ENCODE peak calls at places on chromosomes 6 and 20, in five cellular contexts. W is ovary, G is psoas muscle, L is fibroblast of lung, B is tibial nerve. F is an unnamed sample.
A peak's percentile ranks its signal among the peaks of the same experiment; 100 is the strongest.

GRCh38 chr20:14838663-14839650 is 501.5 kb upstream of the FLRT3 start:
- DNase-seq in W (no peak), G (no peak), L (peak; percentile 35), B (no peak), F (no peak)

GRCh38 chr6:169656626-169657610 is 44.9 kb downstream of the WDR27 start:
- DNase-seq in W (no peak), G (no peak), L (no peak), B (no peak), F (no peak)

GRCh38 chr6:74557236-74557635 is 648.6 kb downstream of the COL12A1 start:
- DNase-seq in W (no peak), G (no peak), L (no peak), B (no peak), F (no peak)

GRCh38 chr6:166624275-166624674 is 2.8 kb downstream of the RPS6KA2 start:
- DNase-seq in W (no peak), G (no peak), L (peak; percentile 94), B (no peak), F (no peak)

GRCh38 chr20:8007490-8007889 is 12.1 kb downstream of the TMX4 start:
- DNase-seq in W (no peak), G (no peak), L (no peak), B (no peak), F (no peak)

GRCh38 chr6:149545258-149545753 is 537 bp downstream of the PPIL4 start:
- DNase-seq in W (peak; percentile 57), G (peak; percentile 24), L (peak; percentile 77), B (no peak), F (peak; percentile 47)

GRCh38 chr6:108118791-108119211 is 44.3 kb upstream of the OSTM1 start:
- DNase-seq in W (no peak), G (no peak), L (peak; percentile 19), B (no peak), F (no peak)

GRCh38 chr20:50190251-50191064 is at the start of gene CEBPB:
- DNase-seq in W (peak; percentile 96), G (peak; percentile 92), L (peak; percentile 93), B (peak; percentile 83), F (peak; percentile 91)

GRCh38 chr6:139649128-139649527 is 274.7 kb upstream of the CITED2 start:
- DNase-seq in W (no peak), G (no peak), L (no peak), B (no peak), F (no peak)

GRCh38 chr6:106216527-106216926 is 109.0 kb downstream of the ATG5 start:
- DNase-seq in W (no peak), G (no peak), L (peak; percentile 61), B (no peak), F (no peak)

GRCh38 chr6:166236586-166236985 is 68.9 kb upstream of the TBXT start:
- DNase-seq in W (no peak), G (no peak), L (no peak), B (no peak), F (no peak)

GRCh38 chr20:58850693-58851174 is at the start of gene GNAS-AS1:
- DNase-seq in W (peak; percentile 47), G (peak; percentile 75), L (peak; percentile 90), B (peak; percentile 43), F (peak; percentile 89)

GRCh38 chr20:63312268-63312667 is 19.3 kb downstream of the COL20A1 start:
- DNase-seq in W (no peak), G (peak; percentile 4), L (no peak), B (no peak), F (no peak)

GRCh38 chr20:41030536-41031242 is 2.1 kb downstream of the TOP1 start:
- DNase-seq in W (no peak), G (no peak), L (peak; percentile 90), B (no peak), F (no peak)

GRCh38 chr6:73180076-73180717 is 45.1 kb downstream of the KHDC1L start:
- DNase-seq in W (no peak), G (no peak), L (no peak), B (no peak), F (no peak)

GRCh38 chr6:152299336-152299735 is 337.8 kb downstream of the SYNE1 start:
- DNase-seq in W (no peak), G (no peak), L (no peak), B (no peak), F (no peak)

GRCh38 chr6:1858191-1858590 is 248.5 kb downstream of the FOXC1 start:
- DNase-seq in W (no peak), G (no peak), L (no peak), B (no peak), F (no peak)
- H3K4me3 ChIP-seq in W (no peak overlapping the region), G (no peak overlapping the region), L (no peak overlapping the region), B (no peak overlapping the region), F (no peak overlapping the region)

GRCh38 chr6:27451660-27452390 is 21.1 kb downstream of the ZNF184 start:
- DNase-seq in W (no peak), G (no peak), L (no peak), B (no peak), F (no peak)
- H3K9me3 ChIP-seq in W (no peaks in the 10 kb centered on the region), G (peaks cover 90% of the 10 kb centered on the region), L (peaks cover 8% of the 10 kb centered on the region), B (peaks cover 3% of the 10 kb centered on the region), F (peaks cover 97% of the 10 kb centered on the region)

GRCh38 chr6:127938701-127939100 is 37.8 kb upstream of the THEMIS start:
- DNase-seq in W (no peak), G (no peak), L (peak; percentile 68), B (no peak), F (no peak)
- H3K4me3 ChIP-seq in W (no peak overlapping the region), G (no peak overlapping the region), L (no peak overlapping the region), B (no peak overlapping the region), F (no peak overlapping the region)

DNA sequence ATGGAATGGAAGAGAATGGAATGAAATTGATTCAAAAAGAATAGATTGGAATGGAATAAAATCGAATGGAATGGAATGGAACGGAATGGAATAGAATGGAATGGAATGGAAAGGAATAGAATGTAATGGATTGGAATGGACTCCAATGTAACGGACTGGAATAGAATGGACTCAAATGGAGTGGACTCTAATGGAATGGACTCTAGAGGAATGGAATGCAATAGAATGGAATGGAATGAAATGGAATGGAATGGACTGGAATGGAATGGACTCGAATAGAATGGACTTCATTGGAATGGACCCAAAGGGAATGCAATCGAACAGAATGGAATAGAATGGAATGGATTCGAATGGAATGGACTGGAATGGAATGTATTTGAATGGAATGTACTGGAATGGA is 19.7 kb upstream of the DEFB115 start:
- DNase-seq in W (no peak), G (no peak), L (no peak), B (no peak), F (no peak)
- H3K9me3 ChIP-seq in W (no peaks in the 10 kb centered on the region), G (peaks cover 60% of the 10 kb centered on the region), L (peaks cover 3% of the 10 kb centered on the region), B (no peaks in the 10 kb centered on the region), F (peaks cover 24% of the 10 kb centered on the region)

GRCh38 chr20:56859751-56860366 is 230.8 kb downstream of the TFAP2C start:
- DNase-seq in W (no peak), G (no peak), L (no peak), B (no peak), F (no peak)
- H3K4me3 ChIP-seq in W (no peak overlapping the region), G (no peak overlapping the region), L (no peak overlapping the region), B (no peak overlapping the region), F (no peak overlapping the region)

DNA sequence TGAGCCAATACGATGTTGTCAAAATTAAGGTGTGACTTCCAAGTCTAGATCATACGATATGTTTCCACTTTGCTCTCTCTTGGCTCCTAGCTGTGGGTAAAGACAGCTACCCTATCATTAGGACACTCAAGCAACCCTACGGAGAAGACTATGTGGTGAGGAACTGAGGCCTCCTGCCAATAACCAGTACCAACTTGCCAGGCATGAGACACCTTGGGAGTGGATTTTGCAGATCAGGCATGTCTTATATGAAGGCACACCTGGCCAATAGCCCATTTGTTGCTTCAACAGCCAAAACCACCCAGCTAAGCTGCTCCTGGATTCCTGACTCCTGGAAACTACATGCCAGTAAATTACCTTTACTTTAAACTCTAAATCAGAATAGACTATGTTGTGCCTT is 863.4 kb downstream of the DHX35 start:
- DNase-seq in W (no peak), G (no peak), L (no peak), B (no peak), F (peak; percentile 24)
- H3K9me3 ChIP-seq in W (no peaks in the 10 kb centered on the region), G (no peaks in the 10 kb centered on the region), L (no peaks in the 10 kb centered on the region), B (no peaks in the 10 kb centered on the region), F (no peaks in the 10 kb centered on the region)

DNA sequence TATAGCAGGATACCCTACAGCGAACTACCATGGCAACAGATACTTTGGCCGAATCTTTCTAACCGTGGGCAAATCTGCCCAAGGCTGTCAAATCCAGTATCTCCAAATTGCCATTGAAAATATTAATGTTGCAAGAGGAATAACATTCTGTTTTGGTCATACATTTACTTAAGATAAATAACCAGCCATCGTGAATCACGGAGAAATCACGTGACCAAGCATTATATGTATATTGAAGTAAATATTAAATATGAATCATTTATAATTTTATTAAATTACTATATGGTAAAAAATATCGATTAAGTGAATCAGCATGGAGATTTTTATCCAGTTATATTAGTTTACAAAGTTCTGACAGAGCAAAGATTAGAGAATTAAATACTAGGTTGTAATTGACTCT is 714.6 kb upstream of the GJE1 start:
- DNase-seq in W (no peak), G (no peak), L (no peak), B (no peak), F (no peak)
- H3K4me3 ChIP-seq in W (no peak overlapping the region), G (no peak overlapping the region), L (no peak overlapping the region), B (no peak overlapping the region), F (no peak overlapping the region)

GRCh38 chr6:22593895-22594294 is 24.5 kb downstream of the HDGFL1 start:
- DNase-seq in W (no peak), G (no peak), L (no peak), B (no peak), F (no peak)
- H3K9me3 ChIP-seq in W (no peaks in the 10 kb centered on the region), G (no peaks in the 10 kb centered on the region), L (no peaks in the 10 kb centered on the region), B (no peaks in the 10 kb centered on the region), F (no peaks in the 10 kb centered on the region)

DNA sequence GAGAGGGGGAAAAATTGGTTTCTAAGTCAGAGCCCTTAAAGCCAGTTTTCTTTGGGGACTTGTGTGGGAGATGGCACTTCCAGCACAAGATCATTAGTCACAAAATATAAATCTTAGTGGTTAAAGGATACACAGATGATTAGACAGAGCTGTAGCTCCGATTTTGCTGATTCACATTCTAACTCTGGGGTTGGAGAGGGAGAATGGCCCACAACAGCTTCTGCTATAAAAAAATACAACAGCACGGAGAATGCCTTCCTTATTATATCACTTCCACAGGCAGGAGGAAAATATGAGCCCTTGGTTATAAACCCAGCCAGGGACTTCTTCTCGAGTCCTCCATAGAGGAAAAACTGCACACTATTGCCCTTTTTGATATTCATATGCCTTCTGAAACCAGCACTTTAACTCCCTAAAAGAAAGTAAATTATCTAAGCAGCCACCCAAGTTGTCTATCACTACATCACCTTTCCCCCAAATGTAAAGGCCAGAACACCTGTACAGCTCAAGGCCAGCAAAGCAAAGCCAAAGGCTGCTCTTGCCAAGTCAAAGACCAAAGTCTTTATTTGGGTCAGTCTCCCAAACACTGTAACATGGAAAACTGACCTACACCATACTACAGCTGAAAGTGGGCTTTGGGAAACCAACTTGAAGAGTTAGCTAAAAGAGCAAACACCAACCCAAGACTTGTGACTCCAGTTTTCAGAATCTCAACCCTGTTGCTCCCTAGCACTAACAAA is 10.4 kb downstream of the MRPL14 start:
- DNase-seq in W (no peak), G (no peak), L (peak; percentile 73), B (no peak), F (peak; percentile 82)
- H3K4me3 ChIP-seq in W (no peak overlapping the region), G (peak overlapping the region; percentile 23), L (peak overlapping the region; percentile 4), B (no peak overlapping the region), F (no peak overlapping the region)

GRCh38 chr6:919499-919898 is 226.6 kb upstream of the EXOC2 start:
- DNase-seq in W (no peak), G (no peak), L (no peak), B (no peak), F (no peak)
- H3K9me3 ChIP-seq in W (no peaks in the 10 kb centered on the region), G (no peaks in the 10 kb centered on the region), L (no peaks in the 10 kb centered on the region), B (no peaks in the 10 kb centered on the region), F (no peaks in the 10 kb centered on the region)

F was measured in MG63.